ENCODE peak calls at places on chromosomes 12 and 14, in eight cellular contexts. A is left ventricle myocardium inferior; K is naive thymus-derived CD8-positive, alpha-beta T cell; W is A673; Z is T follicular helper cell; R is WTC11; T is NT2/D1; F is substantia nigra. G is an unnamed sample.

GRCh38 chr12:12098689-12099010 is 27.9 kb downstream of the BCL2L14 start:
- DNase-seq in A (no peak), K (no peak), W (no peak), Z (no peak), R (no peak), T (no peak), F (no peak), G (no peak)

GRCh38 chr12:118098911-118099671 is 4.7 kb downstream of the VSIG10 start:
- DNase-seq in A (no peak), K (no peak), W (no peak), Z (no peak), R (no peak), T (no peak), F (no peak), G (no peak)

GRCh38 chr14:29752221-29752923 is 175.3 kb downstream of the PRKD1 start:
- DNase-seq in A (no peak), K (no peak), W (no peak), Z (no peak), R (no peak), T (no peak), F (no peak), G (no peak)

GRCh38 chr14:64800000-64800399 is 79.7 kb downstream of the SPTB start:
- DNase-seq in A (peak; percentile 39), K (no peak), W (peak; percentile 59), Z (no peak), R (peak; percentile 38), T (no peak), F (no peak), G (no peak)

GRCh38 chr12:51699219-51699618 is 108.2 kb downstream of the SCN8A start:
- DNase-seq in A (no peak), K (no peak), W (no peak), Z (no peak), R (no peak), T (no peak), F (no peak), G (no peak)

GRCh38 chr12:20004951-20005350 is 363.4 kb upstream of the PDE3A start:
- DNase-seq in A (no peak), K (no peak), W (no peak), Z (no peak), R (no peak), T (no peak), F (no peak), G (no peak)

GRCh38 chr14:76480426-76480825 is 104.5 kb downstream of the ESRRB start:
- DNase-seq in A (no peak), K (no peak), W (peak; percentile 30), Z (no peak), R (no peak), T (peak; percentile 69), F (no peak), G (no peak)

GRCh38 chr14:104602315-104602932 is 2.1 kb downstream of the TMEM179 start:
- DNase-seq in A (no peak), K (no peak), W (no peak), Z (no peak), R (no peak), T (no peak), F (no peak), G (no peak)

GRCh38 chr12:52213541-52214420 is 19.3 kb upstream of the KRT7 start:
- DNase-seq in A (peak; percentile 70), K (peak; percentile 46), W (peak; percentile 63), Z (peak; percentile 13), R (peak; percentile 96), T (peak; percentile 85), F (peak; percentile 71), G (peak; percentile 35)

GRCh38 chr14:69547701-69548348 is 26.8 kb downstream of the CCDC177 start:
- DNase-seq in A (no peak), K (no peak), W (peak; percentile 68), Z (no peak), R (peak; percentile 80), T (peak; percentile 42), F (no peak), G (no peak)

GRCh38 chr12:56152132-56152755 is at the start of gene MYL6B:
- DNase-seq in A (peak; percentile 96), K (peak; percentile 86), W (peak; percentile 96), Z (peak; percentile 89), R (peak; percentile 91), T (peak; percentile 89), F (peak; percentile 90), G (peak; percentile 82)

GRCh38 chr14:73895939-73896338 is 9.3 kb downstream of the ZNF410 start:
- DNase-seq in A (no peak), K (no peak), W (no peak), Z (no peak), R (no peak), T (no peak), F (no peak), G (no peak)

GRCh38 chr12:11795192-11795909 is 145.9 kb downstream of the ETV6 start:
- DNase-seq in A (no peak), K (no peak), W (no peak), Z (no peak), R (no peak), T (no peak), F (no peak), G (no peak)

GRCh38 chr14:71290960-71291466 is 383.8 kb downstream of the PCNX1 start:
- DNase-seq in A (no peak), K (no peak), W (peak; percentile 48), Z (no peak), R (no peak), T (no peak), F (peak; percentile 23), G (no peak)

GRCh38 chr14:78967111-78967809 is 797.1 kb downstream of the NRXN3 start:
- DNase-seq in A (no peak), K (no peak), W (no peak), Z (no peak), R (no peak), T (no peak), F (no peak), G (no peak)

GRCh38 chr12:131097247-131098177 is 143.8 kb downstream of the ADGRD1 start:
- DNase-seq in A (peak; percentile 47), K (no peak), W (no peak), Z (no peak), R (peak; percentile 5), T (no peak), F (no peak), G (no peak)

GRCh38 chr12:127556487-127556886 is 710.5 kb upstream of the TMEM132C start:
- DNase-seq in A (no peak), K (no peak), W (no peak), Z (no peak), R (no peak), T (no peak), F (no peak), G (no peak)

GRCh38 chr12:98544741-98545140 is 29.4 kb downstream of the TMPO start:
- DNase-seq in A (no peak), K (no peak), W (peak; percentile 7), Z (no peak), R (no peak), T (no peak), F (no peak), G (no peak)

GRCh38 chr14:91126761-91127160 is 12.9 kb downstream of the DGLUCY start:
- DNase-seq in A (no peak), K (no peak), W (no peak), Z (no peak), R (no peak), T (no peak), F (no peak), G (no peak)

GRCh38 chr12:30985814-30986452 is 59.4 kb downstream of the TSPAN11 start:
- DNase-seq in A (peak; percentile 57), K (no peak), W (peak; percentile 73), Z (no peak), R (peak; percentile 76), T (peak; percentile 82), F (peak; percentile 61), G (no peak)

GRCh38 chr14:104280085-104280901 is 141.9 kb downstream of the KIF26A start:
- DNase-seq in A (peak; percentile 11), K (no peak), W (no peak), Z (no peak), R (no peak), T (no peak), F (no peak), G (no peak)

GRCh38 chr14:103329421-103330347 is 4.4 kb upstream of the EIF5 start:
- DNase-seq in A (no peak), K (no peak), W (no peak), Z (no peak), R (no peak), T (no peak), F (no peak), G (no peak)

GRCh38 chr14:89870335-89870734 is 84.2 kb downstream of the EFCAB11 start:
- DNase-seq in A (no peak), K (no peak), W (no peak), Z (no peak), R (no peak), T (no peak), F (no peak), G (no peak)

GRCh38 chr14:64440494-64440893 is 24.8 kb upstream of the AKAP5 start:
- DNase-seq in A (no peak), K (no peak), W (no peak), Z (no peak), R (no peak), T (no peak), F (no peak), G (no peak)

GRCh38 chr14:93861846-93862641 is 65.1 kb upstream of the FAM181A start:
- DNase-seq in A (no peak), K (no peak), W (no peak), Z (no peak), R (no peak), T (no peak), F (no peak), G (no peak)

GRCh38 chr12:131959641-131960589 is 10.2 kb downstream of the EP400 start:
- DNase-seq in A (no peak), K (no peak), W (no peak), Z (no peak), R (no peak), T (no peak), F (no peak), G (no peak)

GRCh38 chr14:51724650-51725049 is 72.9 kb downstream of the FRMD6 start:
- DNase-seq in A (no peak), K (no peak), W (no peak), Z (no peak), R (no peak), T (no peak), F (no peak), G (no peak)

GRCh38 chr14:49962616-49963015 is 69.7 kb downstream of the ARF6 start:
- DNase-seq in A (no peak), K (no peak), W (no peak), Z (no peak), R (no peak), T (no peak), F (no peak), G (no peak)

GRCh38 chr12:39451977-39452376 is 9.1 kb upstream of the KIF21A start:
- DNase-seq in A (no peak), K (no peak), W (no peak), Z (no peak), R (no peak), T (peak; percentile 70), F (no peak), G (no peak)

GRCh38 chr12:86233126-86233525 is 23.1 kb downstream of the MGAT4C start:
- DNase-seq in A (no peak), K (no peak), W (peak; percentile 62), Z (no peak), R (no peak), T (no peak), F (no peak), G (no peak)

GRCh38 chr12:119176267-119177055 is 2.3 kb upstream of the HSPB8 start:
- DNase-seq in A (peak; percentile 90), K (no peak), W (peak; percentile 68), Z (no peak), R (peak; percentile 26), T (no peak), F (peak; percentile 54), G (no peak)

GRCh38 chr12:40286583-40286982 is 61.8 kb downstream of the LRRK2 start:
- DNase-seq in A (no peak), K (no peak), W (no peak), Z (no peak), R (no peak), T (no peak), F (no peak), G (no peak)

GRCh38 chr12:30874455-30875313 is 51.9 kb upstream of the TSPAN11 start:
- DNase-seq in A (peak; percentile 29), K (no peak), W (no peak), Z (no peak), R (no peak), T (no peak), F (no peak), G (no peak)

GRCh38 chr12:65754744-65755595 is 69.3 kb upstream of the HMGA2 start:
- DNase-seq in A (no peak), K (no peak), W (no peak), Z (no peak), R (no peak), T (no peak), F (no peak), G (no peak)